ENCODE peak calls at places on chromosomes 11 and 22, in five cellular contexts. W is stimulated activated CD4-positive, alpha-beta T cell treated with anti-CD3 and anti-CD28 coated beads, Interleukin-15, amount 100 ng/mL, for 1 hour; D is adrenal gland; R is HT1080; N is anterior cingulate cortex. V is an unnamed sample.
A peak's percentile ranks its signal among the peaks of the same experiment; 100 is the strongest.

GRCh38 chr11:21285104-21285503 is 615.7 kb downstream of the NELL1 start:
- DNase-seq in D (no peak), N (no peak), W (no peak), R (no peak), V (no peak)

GRCh38 chr11:100525635-100526034 is 161.5 kb upstream of the ARHGAP42 start:
- DNase-seq in N (no peak), D (no peak), W (no peak), R (peak; percentile 20), V (no peak)

GRCh38 chr11:17532814-17533213 is 11.4 kb downstream of the USH1C start:
- DNase-seq in R (no peak), N (no peak), W (no peak), D (no peak), V (no peak)

GRCh38 chr11:10752061-10752460 is 1.0 kb downstream of the CTR9 start:
- DNase-seq in D (no peak), N (no peak), W (no peak), R (no peak), V (no peak)

GRCh38 chr22:50301581-50301991 is 5.9 kb downstream of the PLXNB2 start:
- DNase-seq in R (no peak), W (no peak), N (no peak), D (no peak), V (no peak)

GRCh38 chr11:68012044-68012842 is 2.1 kb downstream of the ALDH3B1 start:
- DNase-seq in N (no peak), D (no peak), W (no peak), R (no peak), V (no peak)

GRCh38 chr11:19934828-19935259 is 222.2 kb downstream of the NAV2 start:
- DNase-seq in D (no peak), W (no peak), R (peak; percentile 58), N (no peak), V (no peak)

GRCh38 chr11:106087815-106088435 is 10.5 kb downstream of the AASDHPPT start:
- DNase-seq in N (peak; percentile 3), D (peak; percentile 72), R (peak; percentile 27), W (peak; percentile 6), V (peak; percentile 25)

GRCh38 chr11:64752106-64752970 is 7.4 kb downstream of the PYGM start:
- DNase-seq in W (no peak), R (no peak), D (no peak), N (no peak), V (no peak)

GRCh38 chr11:32529994-32530588 is 53.5 kb upstream of the EIF3M start:
- DNase-seq in W (no peak), R (no peak), N (no peak), D (no peak), V (no peak)

GRCh38 chr22:46292173-46292572 is 4.5 kb upstream of the GTSE1 start:
- DNase-seq in N (no peak), W (no peak), D (no peak), R (no peak), V (no peak)

GRCh38 chr11:104968365-104968855 is at the start of gene CASP4:
- DNase-seq in R (peak; percentile 75), D (peak; percentile 35), W (no peak), N (no peak), V (no peak)

GRCh38 chr11:116471608-116472007 is 301.2 kb downstream of the BUD13 start:
- DNase-seq in N (no peak), W (no peak), D (no peak), R (peak; percentile 35), V (no peak)

GRCh38 chr22:38872831-38873248 is 824 bp upstream of the CBX6 start:
- DNase-seq in R (no peak), D (peak; percentile 68), N (no peak), W (no peak), V (no peak)

GRCh38 chr11:124837491-124837856 is 27.8 kb upstream of the ROBO3 start:
- DNase-seq in R (peak; percentile 83), W (no peak), D (peak; percentile 19), N (peak; percentile 8), V (no peak)

GRCh38 chr11:121321614-121322243 is 29.2 kb downstream of the SC5D start:
- DNase-seq in R (peak; percentile 12), W (no peak), D (peak; percentile 22), N (peak; percentile 13), V (no peak)

GRCh38 chr22:22684605-22685561 is 40.5 kb downstream of the GGTLC2 start:
- DNase-seq in W (no peak), R (no peak), N (no peak), D (peak; percentile 26), V (no peak)

V was measured in T-helper 9 cell.